ENCODE peak calls at places on chromosomes 5 and 9, in ten cellular contexts. H is glutamatergic neuron, X is omental fat pad, J is heart left ventricle, U is kidney, Q is epithelial cell of esophagus, D is osteocyte, F is colonic mucosa, K is A549, E is sigmoid colon. P is an unnamed sample.

GRCh38 chr5:73887688-73888087 is 261.7 kb downstream of the ARHGEF28 start:
- DNase-seq in J (no peak), F (no peak), D (no peak), H (no peak), K (no peak), Q (no peak), U (no peak), E (no peak), X (no peak), P (no peak)

GRCh38 chr5:135832941-135833340 is 1.5 kb upstream of the SLC25A48 start:
- DNase-seq in J (no peak), F (no peak), H (no peak), U (no peak), E (no peak), Q (no peak), D (peak), X (no peak), K (no peak), P (no peak)

GRCh38 chr5:109701252-109701651 is 11.5 kb downstream of the MAN2A1 start:
- DNase-seq in H (no peak), K (no peak), J (no peak), X (no peak), F (no peak), U (no peak), Q (peak), E (no peak), D (no peak), P (no peak)

GRCh38 chr5:79886456-79886855 is 104.6 kb downstream of the MTX3 start:
- DNase-seq in H (no peak), J (no peak), U (no peak), Q (no peak), F (no peak), E (no peak), K (no peak), X (no peak), D (no peak), P (no peak)

GRCh38 chr9:125558453-125559084 is 148.4 kb downstream of the MAPKAP1 start:
- DNase-seq in X (no peak), J (peak), F (peak), K (peak), H (peak), U (no peak), D (no peak), Q (peak), E (peak), P (peak)

GRCh38 chr9:74824654-74825053 is 63.1 kb downstream of the TRPM6 start:
- DNase-seq in X (no peak), Q (peak), J (peak), H (no peak), D (no peak), K (no peak), F (peak), E (no peak), U (no peak), P (no peak)

GRCh38 chr9:14500705-14501104 is 186.8 kb upstream of the NFIB start:
- DNase-seq in X (no peak), E (no peak), U (no peak), K (no peak), J (no peak), D (no peak), F (no peak), H (no peak), Q (no peak), P (no peak)

GRCh38 chr5:17340363-17340762 is 122.9 kb downstream of the BASP1 start:
- DNase-seq in X (no peak), E (no peak), J (no peak), D (no peak), U (no peak), K (no peak), H (no peak), F (no peak), Q (peak), P (no peak)

GRCh38 chr9:137715321-137715720 is 96.5 kb downstream of the EHMT1 start:
- DNase-seq in Q (peak), F (no peak), X (no peak), E (no peak), K (no peak), J (no peak), H (no peak), U (no peak), D (no peak), P (no peak)

GRCh38 chr5:122182491-122182921 is 53.2 kb downstream of the ZNF474 start:
- DNase-seq in J (peak), Q (peak), H (no peak), E (peak), K (no peak), D (no peak), F (peak), X (no peak), U (no peak), P (no peak)

GRCh38 chr5:142770650-142771609 is 753 bp downstream of the ARHGAP26 start:
- DNase-seq in J (peak), U (peak), X (no peak), F (peak), E (peak), Q (peak), K (peak), H (peak), D (peak), P (peak)

GRCh38 chr9:70479880-70480291 is 65.4 kb upstream of the KLF9 start:
- DNase-seq in Q (peak), X (no peak), D (no peak), E (peak), F (peak), U (no peak), H (no peak), J (no peak), K (no peak), P (peak)

GRCh38 chr5:65611524-65611923 is 12.6 kb downstream of the TRIM23 start:
- DNase-seq in F (no peak), K (no peak), E (no peak), D (no peak), J (no peak), H (no peak), U (no peak), Q (peak), X (no peak), P (no peak)

GRCh38 chr5:38722918-38723317 is 122.9 kb upstream of the OSMR start:
- DNase-seq in K (no peak), X (no peak), H (no peak), E (no peak), U (no peak), J (peak), Q (no peak), F (no peak), D (no peak), P (no peak)

GRCh38 chr5:18088020-18088579 is 453.8 kb downstream of the TAF11L14 start:
- DNase-seq in K (no peak), U (no peak), H (no peak), Q (no peak), J (no peak), E (no peak), X (no peak), F (no peak), D (no peak), P (no peak)

GRCh38 chr9:10612649-10613398 is at the start of gene PTPRD:
- DNase-seq in F (peak), Q (peak), H (peak), X (no peak), D (no peak), J (peak), U (peak), K (peak), E (no peak), P (peak)

GRCh38 chr5:117667105-117667504 is 1092.5 kb upstream of the SEMA6A start:
- DNase-seq in Q (no peak), J (no peak), F (no peak), K (no peak), U (no peak), X (no peak), H (no peak), D (no peak), E (no peak), P (no peak)

GRCh38 chr9:110015759-110016158 is 192.2 kb downstream of the C9orf152 start:
- DNase-seq in F (no peak), E (no peak), X (no peak), D (no peak), Q (peak), J (no peak), K (peak), H (no peak), U (no peak), P (no peak)

GRCh38 chr9:87662808-87663528 is 63.0 kb upstream of the CTSL start:
- DNase-seq in E (peak), X (peak), Q (peak), F (peak), U (peak), K (peak), D (no peak), J (peak), H (peak), P (peak)

GRCh38 chr9:95102001-95102433 is 215.5 kb downstream of the FANCC start:
- DNase-seq in K (no peak), J (no peak), H (no peak), E (no peak), X (no peak), D (no peak), U (peak), F (no peak), Q (peak), P (no peak)

GRCh38 chr9:87436694-87437093 is 61.0 kb upstream of the DAPK1 start:
- DNase-seq in U (no peak), Q (no peak), K (no peak), E (no peak), D (no peak), F (no peak), J (no peak), H (no peak), X (no peak), P (no peak)

GRCh38 chr9:78261403-78262001 is 25.6 kb downstream of the CEP78 start:
- DNase-seq in D (no peak), F (no peak), U (no peak), Q (peak), X (no peak), J (no peak), K (peak), E (no peak), H (no peak), P (no peak)

GRCh38 chr5:761854-762685 is 22.5 kb downstream of the ZDHHC11B start:
- DNase-seq in J (peak), E (peak), K (no peak), X (no peak), U (peak), H (peak), D (peak), F (peak), Q (no peak), P (no peak)

GRCh38 chr9:129895376-129896268 is 60.4 kb downstream of the USP20 start:
- DNase-seq in K (no peak), D (no peak), H (no peak), E (no peak), J (no peak), U (no peak), Q (no peak), F (no peak), X (no peak), P (no peak)

GRCh38 chr5:126198509-126198908 is 224.7 kb upstream of the GRAMD2B start:
- DNase-seq in X (no peak), J (no peak), Q (no peak), D (no peak), K (no peak), H (no peak), U (no peak), F (no peak), E (no peak), P (no peak)

GRCh38 chr5:97224112-97224750 is 41.2 kb upstream of the RIOK2 start:
- DNase-seq in E (no peak), K (no peak), F (no peak), X (no peak), Q (no peak), J (no peak), U (no peak), D (no peak), H (no peak), P (no peak)

GRCh38 chr5:75885849-75886596 is 168.8 kb upstream of the POC5 start:
- DNase-seq in K (no peak), U (no peak), H (peak), X (no peak), J (no peak), Q (peak), F (no peak), D (no peak), E (no peak), P (peak)

GRCh38 chr5:160835818-160836528 is 16.0 kb downstream of the ATP10B start:
- DNase-seq in D (no peak), E (no peak), X (no peak), U (no peak), F (no peak), K (no peak), H (no peak), J (no peak), Q (no peak), P (no peak)

GRCh38 chr5:72353046-72353445 is 32.9 kb downstream of the PTCD2 start:
- DNase-seq in E (no peak), F (no peak), J (no peak), Q (no peak), U (no peak), D (no peak), K (no peak), H (no peak), X (no peak), P (no peak)

GRCh38 chr5:3230254-3230653 is 365.4 kb upstream of the IRX1 start:
- DNase-seq in X (no peak), Q (no peak), H (no peak), J (no peak), E (no peak), U (no peak), F (no peak), K (no peak), D (no peak), P (no peak)

GRCh38 chr5:17118631-17119030 is 98.8 kb upstream of the BASP1 start:
- DNase-seq in F (peak), H (no peak), Q (peak), K (peak), J (peak), X (no peak), E (peak), D (no peak), U (no peak), P (no peak)

GRCh38 chr9:31119882-31120481 is 1264.5 kb upstream of the ACO1 start:
- DNase-seq in D (no peak), F (no peak), X (no peak), U (no peak), E (no peak), H (no peak), Q (peak), K (no peak), J (no peak), P (no peak)

GRCh38 chr5:65070026-65070425 is 301.3 kb downstream of the CWC27 start:
- DNase-seq in H (no peak), Q (no peak), U (no peak), J (no peak), E (no peak), K (no peak), F (no peak), D (no peak), X (no peak), P (no peak)

GRCh38 chr9:16869140-16869903 is 1.1 kb downstream of the BNC2 start:
- DNase-seq in H (peak), F (peak), J (no peak), U (no peak), Q (no peak), D (no peak), E (peak), K (no peak), X (no peak), P (peak)

GRCh38 chr9:16867571-16868311 is 2.7 kb downstream of the BNC2 start:
- DNase-seq in D (no peak), E (peak), K (no peak), J (no peak), F (no peak), U (no peak), Q (peak), X (no peak), H (no peak), P (peak)

GRCh38 chr9:16868706-16869105 is 1.8 kb downstream of the BNC2 start:
- DNase-seq in X (no peak), D (no peak), E (no peak), U (no peak), J (no peak), K (no peak), F (no peak), Q (no peak), H (no peak), P (no peak)

GRCh38 chr9:16864741-16865434 is 5.6 kb downstream of the BNC2 start:
- DNase-seq in Q (no peak), D (no peak), K (no peak), X (no peak), J (no peak), E (no peak), F (no peak), H (no peak), U (no peak), P (no peak)

GRCh38 chr9:16866542-16866941 is 3.9 kb downstream of the BNC2 start:
- DNase-seq in U (no peak), H (no peak), X (no peak), J (no peak), E (no peak), Q (no peak), D (no peak), F (no peak), K (no peak), P (no peak)
- TF ChIP-seq CTCF in U (no peak), H (no peak), X (no peak), J (no peak), E (no peak), Q (no peak), D (peak), F (no peak), K (no peak), P (no peak)

GRCh38 chr9:17742065-17742464 is 163.2 kb downstream of the SH3GL2 start:
- DNase-seq in Q (peak), U (no peak), K (no peak), D (no peak), F (no peak), J (no peak), H (no peak), X (no peak), E (no peak), P (no peak)
- TF ChIP-seq CTCF in Q (no peak), U (no peak), K (no peak), D (peak), F (no peak), J (no peak), H (peak), X (no peak), E (no peak), P (peak)

GRCh38 chr9:131386258-131386657 is 7.6 kb upstream of the PRRC2B start:
- DNase-seq in X (no peak), Q (no peak), U (no peak), H (no peak), F (no peak), E (no peak), K (no peak), J (no peak), D (no peak), P (no peak)
- TF ChIP-seq CTCF in X (no peak), Q (no peak), U (no peak), H (no peak), F (no peak), E (no peak), K (no peak), J (peak), D (no peak), P (no peak)

DNA sequence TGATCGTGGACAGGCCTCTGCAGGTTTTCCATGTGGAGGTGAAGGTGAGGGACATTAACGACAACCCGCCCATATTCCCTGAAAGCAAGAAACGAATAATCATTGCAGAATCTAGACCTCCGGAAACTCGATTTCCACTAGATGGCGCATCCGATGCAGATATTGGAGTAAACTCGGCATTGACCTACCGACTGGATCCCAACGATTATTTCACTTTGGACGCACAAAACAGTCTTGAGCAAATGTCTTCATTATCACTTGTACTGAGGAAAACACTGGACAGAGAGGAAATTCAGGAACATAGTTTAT is 621 bp downstream of the PCDHA13 start:
- DNase-seq in K (peak), E (no peak), Q (peak), X (no peak), U (no peak), F (no peak), D (no peak), H (no peak), J (no peak), P (no peak)
- TF ChIP-seq CTCF in K (peak), E (no peak), Q (no peak), X (no peak), U (no peak), F (no peak), D (peak), H (no peak), J (no peak), P (no peak)

DNA sequence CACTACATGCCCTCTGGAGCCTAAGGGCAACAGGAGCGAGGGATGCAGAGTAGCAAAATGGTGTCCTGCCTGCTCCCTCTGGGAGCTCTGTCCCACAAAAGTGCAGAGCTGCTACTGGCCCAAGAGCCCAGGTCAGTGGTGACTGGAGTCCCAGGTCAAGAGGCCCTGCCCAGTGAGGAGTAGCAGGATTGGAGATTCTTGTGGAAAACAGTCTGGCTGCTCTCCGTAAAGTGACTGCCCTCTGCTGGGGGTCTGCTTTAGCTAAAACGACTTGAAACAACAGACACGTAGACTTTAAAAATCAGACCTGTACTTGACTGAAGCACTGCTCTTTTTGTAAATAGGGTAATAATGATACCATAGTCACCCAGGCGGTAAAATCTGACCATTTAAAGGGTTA is 917.0 kb downstream of the MAT2B start:
- DNase-seq in E (no peak), K (no peak), F (no peak), D (no peak), H (peak), U (no peak), X (no peak), Q (peak), J (no peak), P (peak)
- TF ChIP-seq CTCF in E (no peak), K (no peak), F (no peak), D (peak), H (peak), U (no peak), X (no peak), Q (peak), J (no peak), P (peak)

GRCh38 chr9:123985869-123986268 is 25.7 kb upstream of the LHX2 start:
- DNase-seq in E (no peak), U (no peak), H (no peak), J (no peak), D (no peak), X (no peak), K (no peak), Q (no peak), F (no peak), P (no peak)

GRCh38 chr9:123984802-123985201 is 26.8 kb upstream of the LHX2 start:
- DNase-seq in D (no peak), J (no peak), E (peak), H (no peak), X (no peak), U (no peak), K (no peak), F (no peak), Q (no peak), P (no peak)

GRCh38 chr9:123990427-123990826 is 21.1 kb upstream of the LHX2 start:
- DNase-seq in H (no peak), Q (no peak), U (no peak), F (no peak), D (no peak), E (no peak), X (no peak), J (no peak), K (no peak), P (no peak)
- TF ChIP-seq CTCF in H (no peak), Q (no peak), U (no peak), F (no peak), D (no peak), E (no peak), X (no peak), J (no peak), K (no peak), P (no peak)

GRCh38 chr9:34650816-34651215 is 1.2 kb upstream of the IL11RA start:
- DNase-seq in D (no peak), F (no peak), X (no peak), J (no peak), E (no peak), H (no peak), U (no peak), K (no peak), Q (no peak), P (no peak)

GRCh38 chr9:34652608-34653007 is 623 bp downstream of the IL11RA start:
- DNase-seq in Q (no peak), J (no peak), U (no peak), X (no peak), H (no peak), D (no peak), E (no peak), F (no peak), K (no peak), P (no peak)

GRCh38 chr9:34653131-34653530 is 1.1 kb downstream of the IL11RA start:
- DNase-seq in F (no peak), U (no peak), H (no peak), Q (no peak), K (no peak), J (no peak), D (no peak), E (no peak), X (no peak), P (no peak)

GRCh38 chr9:34651286-34651685 is 699 bp upstream of the IL11RA start:
- DNase-seq in Q (no peak), H (no peak), U (no peak), J (peak), X (no peak), D (no peak), K (no peak), F (peak), E (peak), P (no peak)

GRCh38 chr9:34651876-34652602 is at the start of gene IL11RA:
- DNase-seq in X (peak), J (peak), U (peak), E (peak), D (peak), K (peak), F (peak), H (peak), Q (peak), P (peak)
- TF ChIP-seq CTCF in X (no peak), J (no peak), U (no peak), E (no peak), D (no peak), K (no peak), F (no peak), H (no peak), Q (no peak), P (no peak)

GRCh38 chr9:35385042-35385441 is 104.9 kb upstream of the RUSC2 start:
- DNase-seq in D (no peak), E (no peak), F (no peak), H (no peak), J (no peak), Q (peak), U (no peak), K (no peak), X (no peak), P (no peak)
- TF ChIP-seq CTCF in D (peak), E (no peak), F (no peak), H (no peak), J (peak), Q (peak), U (peak), K (peak), X (no peak), P (no peak)

GRCh38 chr5:133489632-133490031 is 122.7 kb downstream of the FSTL4 start:
- DNase-seq in F (no peak), Q (peak), D (peak), U (no peak), K (no peak), X (no peak), E (no peak), H (no peak), J (no peak), P (no peak)
- TF ChIP-seq CTCF in F (peak), Q (peak), D (no peak), U (no peak), K (no peak), X (no peak), E (no peak), H (no peak), J (no peak), P (no peak)

P was measured in nephron progenitor cell.